ENCODE peak calls at places on chromosomes 4 and X, in five cellular contexts. S is lower lobe of right lung, V is A549, B is cardiac muscle cell, P is hepatocyte. U is an unnamed sample. For H3K9me3, the result is how much of the 10 kb centered on the place peaks cover.

GRCh38 chrX:138485767-138486166 is 225.8 kb downstream of the FGF13 start:
- DNase-seq in S (no peak), V (no peak), B (no peak), P (no peak), U (no peak)

GRCh38 chrX:46912098-46912672 is at the start of gene JADE3:
- DNase-seq in S (peak), V (peak), B (peak), P (peak), U (peak)

GRCh38 chrX:8090906-8091305 is 80.2 kb downstream of the VCX2 start:
- DNase-seq in S (no peak), V (no peak), B (no peak), P (no peak), U (no peak)

GRCh38 chr4:141455651-141456050 is 180.7 kb upstream of the IL15 start:
- DNase-seq in S (no peak), V (peak), B (no peak), P (no peak), U (no peak)

GRCh38 chr4:158129649-158130048 is 43.2 kb downstream of the GASK1B start:
- DNase-seq in S (no peak), V (no peak), B (no peak), P (no peak), U (no peak)

GRCh38 chr4:54100607-54101189 is 735 bp downstream of the GSX2 start:
- DNase-seq in S (no peak), V (no peak), B (no peak), P (no peak), U (no peak)

GRCh38 chrX:1182211-1182610 is 30.2 kb downstream of the CRLF2 start:
- DNase-seq in S (no peak), V (no peak), B (no peak), P (no peak), U (no peak)

GRCh38 chrX:45749375-45749774 is 548.7 kb upstream of the DIPK2B start:
- DNase-seq in S (no peak), V (no peak), B (no peak), P (no peak), U (no peak)

GRCh38 chr4:141131738-141132688 is 1.3 kb downstream of the RNF150 start:
- DNase-seq in S (no peak), V (no peak), B (peak), P (peak), U (peak)

GRCh38 chr4:9804918-9805317 is 23.5 kb downstream of the DRD5 start:
- DNase-seq in S (no peak), V (no peak), B (no peak), P (no peak), U (no peak)

GRCh38 chrX:71111141-71111843 is at the start of gene IL2RG:
- DNase-seq in S (no peak), V (no peak), B (no peak), P (peak), U (no peak)

GRCh38 chrX:97844161-97844560 is 960.5 kb downstream of the RPA4 start:
- DNase-seq in S (no peak), V (no peak), B (no peak), P (no peak), U (no peak)

GRCh38 chrX:97843200-97843811 is 959.6 kb downstream of the RPA4 start:
- DNase-seq in S (no peak), V (no peak), B (no peak), P (no peak), U (peak)

GRCh38 chrX:97842468-97843199 is 958.9 kb downstream of the RPA4 start:
- DNase-seq in S (no peak), V (no peak), B (no peak), P (no peak), U (no peak)

GRCh38 chrX:97844943-97845342 is 961.2 kb downstream of the RPA4 start:
- DNase-seq in S (no peak), V (no peak), B (no peak), P (no peak), U (no peak)

DNA sequence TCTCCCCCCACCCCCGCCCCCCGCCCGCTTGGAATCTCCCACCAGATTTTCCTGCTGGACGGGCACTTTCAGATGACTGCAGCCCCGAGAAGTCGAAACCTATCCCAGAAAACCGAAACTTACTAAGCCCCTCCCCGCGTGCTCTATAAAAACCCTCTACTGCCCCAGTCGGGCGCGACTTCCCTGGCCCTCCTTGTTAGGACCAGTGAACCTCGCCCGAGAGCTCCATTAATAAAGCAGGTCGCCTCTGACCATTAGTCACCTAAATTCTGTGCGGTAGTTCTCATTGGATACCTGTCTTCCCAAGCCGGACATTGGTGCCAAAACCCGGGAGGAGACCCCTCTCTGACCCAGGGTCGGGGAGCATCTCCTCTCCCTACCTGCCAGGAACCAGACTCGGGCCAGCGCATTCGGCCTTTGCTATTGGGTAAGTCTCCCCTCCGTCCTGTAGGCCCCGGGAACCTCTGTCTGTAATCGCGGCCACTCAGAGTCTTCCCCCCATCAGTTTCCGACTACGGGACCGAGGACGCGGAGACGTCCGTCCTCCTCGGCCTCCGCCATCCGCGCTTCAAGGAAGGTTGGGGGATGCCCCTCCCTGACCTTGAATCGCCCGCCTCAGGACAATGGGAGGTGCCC is 958.0 kb downstream of the RPA4 start:
- DNase-seq in S (no peak), V (no peak), B (no peak), P (no peak), U (no peak)
- H3K9me3 ChIP-seq in S (under half), V (under half), B (under half), P (under half), U (under half)

DNA sequence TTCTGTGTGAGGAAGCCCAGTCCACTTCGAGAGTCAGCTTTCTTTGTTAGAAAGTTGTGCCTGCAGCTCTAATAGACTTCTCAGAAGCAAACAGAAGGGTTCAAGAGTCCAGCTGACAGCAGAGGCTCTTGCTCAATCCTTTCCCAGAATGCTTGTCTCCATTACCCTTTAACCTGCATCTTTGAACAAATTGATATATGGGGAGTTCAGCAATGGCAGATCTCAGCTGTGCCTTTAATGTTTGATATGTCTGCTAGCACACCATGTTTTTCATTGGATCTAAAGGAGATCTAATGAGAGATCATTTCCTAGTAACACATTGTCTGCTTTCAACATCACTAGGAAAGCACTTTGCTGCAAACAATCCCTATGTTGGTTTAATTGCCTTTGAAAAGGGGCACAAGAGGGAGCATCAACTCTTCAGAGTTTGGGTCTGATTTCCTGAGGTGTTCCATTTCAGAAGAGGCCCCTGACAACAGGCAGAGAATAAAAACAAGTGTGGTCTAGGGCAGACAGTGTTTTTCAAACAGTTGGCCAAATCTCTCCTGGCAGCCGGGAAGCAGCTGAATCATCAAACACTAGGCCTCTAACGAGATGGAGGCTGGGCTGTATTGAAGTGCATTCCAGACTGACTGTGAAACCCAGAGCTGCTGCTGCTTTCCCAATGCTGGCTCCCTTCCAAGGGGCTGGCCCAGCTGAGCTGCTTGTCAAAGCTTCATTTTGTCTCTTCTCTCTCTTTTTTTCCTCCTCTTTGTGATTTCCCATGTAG is 55.6 kb downstream of the LUZP4 start:
- DNase-seq in S (peak), V (peak), B (peak), P (peak), U (peak)
- TF ChIP-seq CTCF in S (no peak), V (no peak), B (peak), P (peak), U (no peak)

GRCh38 chr4:147733614-147734344 is 1.9 kb downstream of the ARHGAP10 start:
- DNase-seq in S (no peak), V (no peak), B (peak), P (no peak), U (no peak)
- H3K27ac ChIP-seq in S (peak), V (no peak), B (no peak), P (peak), U (peak)

GRCh38 chr4:76108467-76109181 is 34.1 kb downstream of the ART3 start:
- DNase-seq in S (no peak), V (peak), B (no peak), P (no peak), U (no peak)

GRCh38 chr4:76106442-76106841 is 31.9 kb downstream of the ART3 start:
- DNase-seq in S (no peak), V (no peak), B (no peak), P (no peak), U (no peak)

GRCh38 chr4:76105652-76106051 is 31.1 kb downstream of the ART3 start:
- DNase-seq in S (no peak), V (no peak), B (no peak), P (no peak), U (no peak)
- H3K9me3 ChIP-seq in S (under half), V (under half), B (under half), P (under half), U (under half)

DNA sequence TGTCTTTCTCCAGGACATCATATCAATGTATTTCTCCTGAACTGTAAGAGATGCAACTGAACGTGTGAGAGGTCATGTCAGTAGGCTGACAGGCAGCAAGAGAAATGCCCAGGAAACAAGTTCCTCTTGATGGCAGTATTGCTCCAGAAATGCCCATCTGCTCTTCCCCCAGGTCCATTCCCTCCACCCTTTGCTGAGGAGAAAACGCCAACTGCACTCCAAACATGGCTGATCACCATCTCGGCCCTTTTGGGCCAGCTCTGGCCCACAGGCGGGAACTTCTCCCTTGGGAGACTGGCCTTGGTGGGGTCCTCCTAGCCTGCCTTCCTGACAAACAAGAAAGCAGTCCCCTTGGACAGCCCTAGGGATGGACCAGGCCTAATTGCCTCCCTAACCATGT is 276.5 kb upstream of the AGTR2 start:
- DNase-seq in S (no peak), V (peak), B (no peak), P (no peak), U (no peak)
- TF ChIP-seq CTCF in S (no peak), V (no peak), B (no peak), P (no peak), U (peak)

GRCh38 chr4:152443859-152444258 is 92.0 kb downstream of the FBXW7 start:
- DNase-seq in S (no peak), V (no peak), B (no peak), P (no peak), U (no peak)

GRCh38 chr4:152454398-152455011 is 81.4 kb downstream of the FBXW7 start:
- DNase-seq in S (no peak), V (peak), B (no peak), P (peak), U (no peak)

GRCh38 chr4:152448038-152448437 is 87.9 kb downstream of the FBXW7 start:
- DNase-seq in S (no peak), V (no peak), B (peak), P (no peak), U (no peak)

GRCh38 chr4:152451496-152451895 is 84.4 kb downstream of the FBXW7 start:
- DNase-seq in S (no peak), V (no peak), B (no peak), P (no peak), U (no peak)

GRCh38 chr4:152448806-152449205 is 87.1 kb downstream of the FBXW7 start:
- DNase-seq in S (no peak), V (no peak), B (no peak), P (no peak), U (no peak)
- H3K27ac ChIP-seq in S (no peak), V (no peak), B (no peak), P (no peak), U (no peak)

GRCh38 chrX:146449243-146449642 is 360.3 kb upstream of the CXorf51B start:
- DNase-seq in S (no peak), V (no peak), B (no peak), P (no peak), U (no peak)
- H3K9me3 ChIP-seq in S (under half), V (under half), B (under half), P (under half), U (under half)

DNA sequence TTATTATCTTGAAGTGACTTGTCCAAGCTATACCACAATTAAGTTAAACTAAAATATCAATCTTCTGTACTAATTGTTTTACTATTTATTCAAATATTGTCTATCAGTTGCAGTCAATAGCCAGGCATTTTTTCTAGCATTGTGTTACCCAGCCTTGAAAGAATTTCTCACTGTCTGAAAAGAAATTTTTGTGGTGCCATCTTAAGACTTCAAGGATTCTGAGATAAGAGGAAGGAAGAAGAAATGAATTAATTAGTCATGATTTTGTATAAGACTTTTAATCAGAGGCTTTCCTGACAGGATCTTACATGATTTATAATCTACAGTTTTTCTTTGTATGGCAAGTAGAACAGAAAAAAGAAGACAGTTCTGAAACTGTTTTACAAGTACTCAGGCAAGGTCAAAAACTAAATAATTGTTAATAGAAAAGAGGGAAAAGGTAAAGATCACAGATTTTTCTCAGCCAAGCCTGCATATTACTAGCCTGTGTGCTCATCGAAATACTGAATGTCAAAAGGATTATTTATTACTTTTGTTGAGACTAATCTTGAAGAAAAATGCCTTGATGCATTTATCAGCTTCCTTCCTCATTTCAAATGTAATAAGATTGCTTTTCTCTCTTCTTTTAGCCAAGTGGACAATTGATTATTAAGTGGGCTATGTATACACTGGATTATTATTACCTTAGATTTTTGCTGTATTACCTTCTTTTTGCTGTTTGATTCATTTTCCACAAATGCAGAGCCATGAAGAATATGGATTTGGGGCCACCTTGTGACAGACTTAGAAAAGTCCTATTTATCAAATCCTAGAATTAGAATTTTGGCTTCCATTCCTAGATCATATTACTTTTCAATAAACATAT is 53.8 kb downstream of the CXCL1 start:
- DNase-seq in S (no peak), V (peak), B (no peak), P (no peak), U (no peak)
- TF ChIP-seq CTCF in S (peak), V (peak), B (peak), P (peak), U (peak)

DNA sequence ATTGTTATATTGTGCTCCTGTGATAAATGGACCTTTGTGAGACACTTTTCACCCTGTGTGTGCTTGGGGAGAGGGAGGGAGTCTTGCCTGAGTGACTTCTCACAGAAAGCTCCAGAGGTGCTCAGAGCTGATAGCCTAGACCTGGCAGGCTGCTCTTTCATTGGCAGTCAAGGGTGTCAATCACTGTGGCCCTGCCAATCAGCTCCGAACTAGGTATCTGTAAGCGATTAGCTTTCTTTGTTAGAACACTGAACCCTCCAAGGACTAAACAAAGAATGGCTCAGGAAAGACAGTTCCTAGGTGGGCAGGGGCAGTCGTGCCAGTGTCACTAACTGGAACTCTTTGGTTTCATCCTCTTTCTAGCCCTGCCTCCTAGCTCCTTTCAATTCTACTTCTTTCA is 2.7 kb upstream of the NALF2 start:
- DNase-seq in S (no peak), V (peak), B (peak), P (no peak), U (no peak)
- H3K27ac ChIP-seq in S (no peak), V (no peak), B (no peak), P (no peak), U (no peak)